ENCODE peak calls at places on chromosomes 5 and 9, in four cellular contexts. W is colonic mucosa; J is CD8-positive, alpha-beta memory T cell; P is choroid plexus epithelial cell. Z is an unnamed sample.

GRCh38 chr5:145925353-145925752 is 11.0 kb upstream of the SH3RF2 start:
- DNase-seq in W (no peak), P (peak; percentile 86), J (no peak), Z (peak; percentile 85)

GRCh38 chr5:56900395-56900794 is 9.0 kb upstream of the SETD9 start:
- DNase-seq in W (no peak), J (no peak), P (peak; percentile 47), Z (peak; percentile 63)

GRCh38 chr5:77853353-77853907 is 77.3 kb upstream of the TBCA start:
- DNase-seq in P (no peak), W (no peak), J (no peak), Z (peak; percentile 10)

GRCh38 chr5:55402199-55402598 is 94.4 kb downstream of the MTREX start:
- DNase-seq in W (no peak), J (no peak), P (no peak), Z (no peak)

GRCh38 chr5:115033861-115034260 is 135.8 kb downstream of the TRIM36 start:
- DNase-seq in W (no peak), P (no peak), J (no peak), Z (peak; percentile 21)

GRCh38 chr9:86708918-86709835 is 238.1 kb downstream of the GAS1 start:
- DNase-seq in J (no peak), W (no peak), P (no peak), Z (no peak)

GRCh38 chr5:66849803-66850202 is 253.6 kb downstream of the MAST4 start:
- DNase-seq in W (no peak), P (peak; percentile 64), J (no peak), Z (peak; percentile 71)

GRCh38 chr5:14190194-14191164 is 47.3 kb downstream of the TRIO start:
- DNase-seq in P (peak; percentile 98), J (no peak), W (no peak), Z (peak; percentile 99)

GRCh38 chr5:72178910-72179815 is 71.9 kb downstream of the MAP1B start:
- DNase-seq in P (peak; percentile 92), W (peak; percentile 27), J (no peak), Z (peak; percentile 97)

GRCh38 chr9:19641046-19641445 is 147.8 kb downstream of the SLC24A2 start:
- DNase-seq in P (peak; percentile 3), W (no peak), J (no peak), Z (peak; percentile 7)

GRCh38 chr9:130995399-130995941 is 13.5 kb upstream of the LAMC3 start:
- DNase-seq in P (peak; percentile 62), W (peak; percentile 29), J (no peak), Z (peak; percentile 58)

GRCh38 chr9:101601904-101602765 is 7.4 kb upstream of the PPP3R2 start:
- DNase-seq in J (no peak), W (peak; percentile 29), P (peak; percentile 70), Z (peak; percentile 68)

GRCh38 chr5:150000990-150001659 is 586 bp downstream of the HMGXB3 start:
- DNase-seq in J (peak; percentile 31), W (peak; percentile 65), P (peak; percentile 65), Z (peak; percentile 89)

GRCh38 chr5:1465966-1466471 is 20.8 kb upstream of the SLC6A3 start:
- DNase-seq in J (no peak), W (no peak), P (no peak), Z (no peak)

GRCh38 chr9:128276574-128277270 is 646 bp downstream of the SWI5 start:
- DNase-seq in J (no peak), P (peak; percentile 24), W (peak; percentile 54), Z (peak; percentile 67)

GRCh38 chr5:143342607-143343006 is 60.9 kb downstream of the NR3C1 start:
- DNase-seq in P (no peak), W (no peak), J (no peak), Z (no peak)

GRCh38 chr5:123732261-123732660 is 220.3 kb downstream of the CSNK1G3 start:
- DNase-seq in W (no peak), J (no peak), P (no peak), Z (no peak)

GRCh38 chr5:110045153-110045552 is 355.4 kb downstream of the MAN2A1 start:
- DNase-seq in W (no peak), P (peak; percentile 52), J (no peak), Z (peak; percentile 43)

GRCh38 chr5:143495823-143496275 is 92.4 kb upstream of the NR3C1 start:
- DNase-seq in W (no peak), J (no peak), P (peak; percentile 84), Z (peak; percentile 90)

GRCh38 chr9:114884787-114885452 is 45.5 kb downstream of the TNFSF8 start:
- DNase-seq in W (peak; percentile 86), J (no peak), P (no peak), Z (no peak)

GRCh38 chr5:115626444-115626823 is 598 bp upstream of the TMED7 start:
- DNase-seq in W (no peak), P (peak; percentile 63), J (no peak), Z (peak; percentile 74)

GRCh38 chr5:112956606-112957005 is 20.0 kb upstream of the DCP2 start:
- DNase-seq in P (no peak), J (no peak), W (no peak), Z (no peak)

GRCh38 chr5:112957409-112957808 is 19.2 kb upstream of the DCP2 start:
- DNase-seq in P (no peak), W (no peak), J (no peak), Z (no peak)

GRCh38 chr5:112958774-112959088 is 17.9 kb upstream of the DCP2 start:
- DNase-seq in P (no peak), J (no peak), W (no peak), Z (no peak)

GRCh38 chr5:112960316-112960715 is 16.3 kb upstream of the DCP2 start:
- DNase-seq in W (no peak), J (no peak), P (no peak), Z (no peak)

GRCh38 chr5:112957970-112958773 is 18.4 kb upstream of the DCP2 start:
- DNase-seq in P (peak; percentile 96), W (peak; percentile 44), J (no peak), Z (peak; percentile 98)
- H3K4me3 ChIP-seq in P (no peak overlapping the region), W (no peak overlapping the region), J (no peak overlapping the region), Z (no peak overlapping the region)

DNA sequence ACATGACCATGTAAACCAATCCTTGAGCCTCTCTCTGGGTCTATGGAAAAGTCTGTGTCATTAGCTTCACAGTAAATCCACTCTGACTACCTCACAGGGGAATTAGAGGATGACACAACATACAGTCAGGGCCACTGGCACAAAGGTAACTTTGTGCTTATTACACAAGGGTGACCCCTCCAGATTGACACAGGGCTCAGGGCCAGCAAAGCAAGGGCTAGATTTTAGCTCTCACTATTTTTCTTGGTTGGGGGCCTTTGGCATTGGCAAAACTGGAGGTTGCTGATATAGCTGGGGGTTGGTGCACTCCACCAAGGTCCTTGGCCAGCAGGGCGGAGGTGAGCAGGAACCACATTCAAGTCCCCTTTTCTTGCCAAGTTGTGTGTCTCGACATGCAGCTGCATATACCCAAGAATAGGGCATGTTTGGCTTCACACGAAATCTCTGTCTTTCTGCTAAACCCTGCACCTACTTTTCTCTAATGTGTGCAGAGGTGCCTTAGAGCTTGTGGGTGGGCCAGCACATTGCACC is 15.2 kb upstream of the OSMR start:
- DNase-seq in J (no peak), P (peak; percentile 54), W (no peak), Z (peak; percentile 78)
- H3K4me3 ChIP-seq in J (no peak overlapping the region), P (no peak overlapping the region), W (no peak overlapping the region), Z (no peak overlapping the region)

DNA sequence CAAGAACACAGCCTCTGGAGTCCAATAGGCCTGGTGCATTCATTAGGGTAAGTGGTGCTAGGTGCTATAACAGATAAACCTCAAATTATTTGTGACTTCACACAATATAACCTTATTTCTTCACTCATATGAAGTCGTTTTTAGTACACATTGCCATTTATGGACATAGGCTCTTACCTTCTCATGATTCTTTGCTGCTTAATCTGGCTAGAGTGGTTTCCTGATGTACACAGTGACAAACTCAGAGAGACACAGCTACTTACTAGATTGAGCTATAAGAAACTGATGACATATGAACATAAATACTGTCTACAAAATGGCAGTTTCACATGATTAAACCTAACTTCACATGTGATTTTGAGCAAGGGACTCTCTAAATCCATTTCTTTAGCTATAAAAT is 14.2 kb upstream of the SUB1 start:
- DNase-seq in W (no peak), P (no peak), J (no peak), Z (no peak)
- H3K4me3 ChIP-seq in W (no peak overlapping the region), P (no peak overlapping the region), J (no peak overlapping the region), Z (no peak overlapping the region)

DNA sequence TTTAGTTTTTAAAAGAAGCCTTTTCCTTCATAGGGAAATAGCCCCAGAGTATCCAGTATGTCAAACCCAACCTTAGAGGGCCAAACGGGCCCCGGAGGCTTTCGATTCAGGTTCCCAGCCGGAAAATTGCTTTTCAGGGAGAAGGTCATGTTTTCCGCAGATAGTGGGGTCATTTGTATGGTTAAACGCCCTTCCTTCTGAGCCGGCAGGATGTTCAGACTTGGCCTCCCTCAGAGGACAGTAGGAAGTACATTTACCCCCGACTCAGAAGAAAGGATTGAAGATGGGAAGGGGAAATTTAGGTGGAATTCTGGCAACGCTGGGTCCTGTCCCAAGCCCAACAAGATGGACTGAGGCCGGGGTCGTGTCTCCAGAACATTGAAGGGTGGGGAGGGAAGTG is 195.2 kb downstream of the AOPEP start:
- DNase-seq in P (peak; percentile 31), W (no peak), J (no peak), Z (no peak)
- H3K4me3 ChIP-seq in P (no peak overlapping the region), W (no peak overlapping the region), J (no peak overlapping the region), Z (peak overlapping the region; percentile 48)

DNA sequence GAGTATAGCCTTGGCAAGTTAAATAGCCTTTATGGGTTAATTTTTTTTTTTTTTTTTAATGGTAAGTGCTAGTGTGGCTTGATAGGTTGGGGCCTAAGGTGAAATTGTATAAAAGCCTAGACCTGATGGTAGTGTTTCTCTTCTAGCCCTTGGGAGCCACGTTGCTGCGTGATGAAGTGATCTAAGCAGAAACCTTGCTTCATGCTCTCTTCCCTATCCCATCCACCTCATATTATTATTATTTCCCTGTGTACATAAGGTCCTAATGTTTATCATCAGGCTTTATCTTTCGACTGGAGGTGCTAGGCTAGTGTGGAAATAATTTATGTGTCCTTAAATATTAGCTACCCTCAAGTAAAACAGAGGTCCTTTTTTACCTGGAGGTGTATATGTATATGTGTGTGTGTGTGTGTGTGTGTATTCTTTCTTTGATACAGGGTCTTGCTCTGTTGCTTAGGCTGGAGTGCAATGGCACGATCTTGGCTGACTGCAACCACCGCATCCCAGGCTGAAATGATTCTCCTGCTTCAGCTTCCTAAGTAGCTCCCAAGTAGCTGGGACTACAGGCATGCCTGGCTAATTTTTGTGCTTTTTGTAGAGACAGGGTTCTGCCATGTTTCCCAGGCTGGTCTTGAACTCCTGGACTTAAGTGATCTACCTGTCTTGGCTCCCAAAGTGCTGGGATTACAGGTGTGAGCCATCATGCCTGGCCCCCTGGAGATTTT is 3.6 kb downstream of the UGCG start:
- DNase-seq in W (no peak), J (no peak), P (no peak), Z (peak; percentile 25)
- H3K4me3 ChIP-seq in W (no peak overlapping the region), J (no peak overlapping the region), P (peak overlapping the region; percentile 75), Z (peak overlapping the region; percentile 99)